ENCODE peak calls at places on chromosome 12, in five cellular contexts. J is tibial artery, P is fibroblast of the aortic adventitia, I is GM23248, A is ovary. M is an unnamed sample.

GRCh38 chr12:103268831-103269514 is 226.8 kb downstream of the C12orf42 start:
- DNase-seq in A (no peak), J (no peak), P (no peak), I (no peak), M (no peak)

GRCh38 chr12:6699989-6700645 is 498 bp downstream of the PIANP start:
- DNase-seq in A (no peak), P (no peak), J (no peak), I (peak; percentile 34), M (no peak)

GRCh38 chr12:31440586-31440985 is 114.6 kb upstream of the SINHCAF start:
- DNase-seq in A (no peak), J (no peak), I (no peak), P (no peak), M (no peak)

GRCh38 chr12:65461017-65461416 is 182.5 kb downstream of the MSRB3 start:
- DNase-seq in J (no peak), I (no peak), A (no peak), P (no peak), M (no peak)

GRCh38 chr12:80041071-80041470 is 58.3 kb upstream of the OTOGL start:
- DNase-seq in I (peak; percentile 10), P (no peak), J (no peak), A (no peak), M (no peak)

GRCh38 chr12:52004042-52004648 is 2.6 kb upstream of the TAMALIN start:
- DNase-seq in P (peak; percentile 70), I (peak; percentile 79), A (peak; percentile 72), J (no peak), M (no peak)

GRCh38 chr12:56074396-56074795 is 5.6 kb upstream of the ERBB3 start:
- DNase-seq in J (no peak), P (no peak), I (no peak), A (no peak), M (no peak)

GRCh38 chr12:93621986-93622385 is 49.5 kb downstream of the SOCS2 start:
- DNase-seq in I (peak; percentile 27), A (no peak), J (no peak), P (peak; percentile 92), M (no peak)

GRCh38 chr12:9773216-9773877 is 12.6 kb upstream of the CD69 start:
- DNase-seq in A (no peak), I (no peak), P (no peak), J (no peak), M (peak; percentile 63)

GRCh38 chr12:39145175-39145999 is 240.0 kb upstream of the CPNE8 start:
- DNase-seq in P (peak; percentile 25), I (peak; percentile 6), A (peak; percentile 9), J (no peak), M (no peak)

GRCh38 chr12:104958009-104958945 is at the start of gene SLC41A2:
- DNase-seq in J (peak; percentile 91), P (peak; percentile 95), I (peak; percentile 98), A (peak; percentile 84), M (peak; percentile 32)

DNA sequence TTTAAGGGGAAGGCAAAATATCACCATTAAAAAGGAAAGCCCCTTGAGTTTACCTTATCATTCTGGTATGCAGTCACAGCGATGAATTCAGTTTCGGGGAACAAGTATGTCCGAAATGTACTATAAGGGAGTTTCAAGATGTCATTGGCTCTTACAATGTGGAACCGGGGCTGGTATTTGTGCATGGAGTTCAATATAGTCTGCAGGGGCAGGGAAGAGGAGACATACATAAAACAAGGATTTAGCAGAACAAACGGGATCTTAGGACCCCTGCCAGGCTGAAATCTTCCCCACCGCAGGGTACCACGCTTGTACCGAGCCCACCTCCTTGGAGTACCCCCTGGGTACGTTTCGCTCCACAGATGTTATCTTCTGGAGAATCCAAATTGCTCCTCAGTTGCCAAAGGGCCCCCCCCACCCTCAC is 4.5 kb downstream of the TBX3 start:
- DNase-seq in P (no peak), J (no peak), I (peak; percentile 25), A (no peak), M (no peak)
- H3K4me3 ChIP-seq in P (no peak overlapping the region), J (no peak overlapping the region), I (peak overlapping the region; percentile 98), A (peak overlapping the region; percentile 49), M (no peak overlapping the region)

DNA sequence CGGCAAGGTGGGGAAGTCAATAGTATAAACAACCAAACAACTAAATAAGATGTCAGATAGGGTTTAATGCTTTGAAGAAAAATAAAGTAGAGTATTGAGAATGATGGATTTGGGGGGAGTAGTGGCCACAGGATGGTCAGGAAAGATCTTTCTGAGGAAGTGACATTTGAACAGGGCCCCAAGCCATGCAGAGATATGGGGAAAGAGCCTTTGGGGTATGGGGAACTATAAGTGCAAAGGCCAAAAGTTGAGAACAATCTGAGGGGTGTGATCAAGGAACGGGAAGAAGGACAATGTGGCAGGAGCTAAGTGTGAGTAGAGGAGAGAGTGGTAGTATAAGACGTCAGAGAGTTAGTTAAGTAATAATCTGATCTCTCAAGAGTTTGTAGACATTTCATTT is 1.3 kb downstream of the MRPS35 start:
- DNase-seq in I (no peak), J (no peak), P (no peak), A (no peak), M (no peak)
- H3K4me3 ChIP-seq in I (peak overlapping the region; percentile 98), J (no peak overlapping the region), P (peak overlapping the region; percentile 32), A (peak overlapping the region; percentile 66), M (peak overlapping the region; percentile 99)

DNA sequence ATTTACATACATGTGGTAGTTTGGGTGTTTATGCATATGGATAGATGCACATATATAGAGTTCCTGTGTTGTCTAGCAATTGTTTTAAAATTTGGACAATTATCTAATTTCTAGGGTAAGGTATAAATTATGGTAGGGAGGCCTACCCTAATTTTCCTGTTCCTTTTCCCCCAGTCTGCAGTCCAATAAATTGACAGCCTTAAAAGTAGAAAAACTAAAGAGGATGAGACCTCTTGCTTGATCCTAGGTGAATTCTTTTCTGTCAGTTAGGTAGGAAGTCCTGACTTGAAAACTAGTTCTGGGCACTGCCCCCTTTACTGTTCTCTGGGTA is 2.1 kb upstream of the CDKN1B start:
- DNase-seq in J (no peak), A (no peak), I (no peak), P (no peak), M (no peak)
- H3K4me3 ChIP-seq in J (no peak overlapping the region), A (no peak overlapping the region), I (peak overlapping the region; percentile 66), P (no peak overlapping the region), M (peak overlapping the region; percentile 76)

GRCh38 chr12:108126990-108127468 is 2.1 kb upstream of the WSCD2 start:
- DNase-seq in I (no peak), A (no peak), J (no peak), P (no peak), M (no peak)

GRCh38 chr12:108127654-108128053 is 1.4 kb upstream of the WSCD2 start:
- DNase-seq in A (no peak), J (no peak), I (no peak), P (no peak), M (no peak)

GRCh38 chr12:108126212-108126611 is 2.9 kb upstream of the WSCD2 start:
- DNase-seq in J (no peak), P (no peak), A (no peak), I (no peak), M (no peak)

GRCh38 chr12:108129017-108129812 is at the start of gene WSCD2:
- DNase-seq in J (peak; percentile 80), P (no peak), I (peak; percentile 47), A (no peak), M (no peak)

GRCh38 chr12:108128221-108129016 is 669 bp upstream of the WSCD2 start:
- DNase-seq in P (no peak), I (no peak), J (no peak), A (no peak), M (no peak)
- H3K4me3 ChIP-seq in P (no peak overlapping the region), I (peak overlapping the region; percentile 65), J (peak overlapping the region; percentile 55), A (peak overlapping the region; percentile 41), M (no peak overlapping the region)

GRCh38 chr12:54002915-54003339 is 3.0 kb downstream of the HOXC9 start:
- DNase-seq in J (no peak), I (no peak), P (no peak), A (no peak), M (no peak)
- H3K4me3 ChIP-seq in J (peak overlapping the region; percentile 64), I (no peak overlapping the region), P (no peak overlapping the region), A (no peak overlapping the region), M (no peak overlapping the region)

GRCh38 chr12:130086248-130086647 is 76.0 kb upstream of the FZD10 start:
- DNase-seq in P (no peak), J (no peak), A (no peak), I (no peak), M (peak; percentile 92)
- H3K4me3 ChIP-seq in P (no peak overlapping the region), J (no peak overlapping the region), A (no peak overlapping the region), I (no peak overlapping the region), M (peak overlapping the region; percentile 1)

DNA sequence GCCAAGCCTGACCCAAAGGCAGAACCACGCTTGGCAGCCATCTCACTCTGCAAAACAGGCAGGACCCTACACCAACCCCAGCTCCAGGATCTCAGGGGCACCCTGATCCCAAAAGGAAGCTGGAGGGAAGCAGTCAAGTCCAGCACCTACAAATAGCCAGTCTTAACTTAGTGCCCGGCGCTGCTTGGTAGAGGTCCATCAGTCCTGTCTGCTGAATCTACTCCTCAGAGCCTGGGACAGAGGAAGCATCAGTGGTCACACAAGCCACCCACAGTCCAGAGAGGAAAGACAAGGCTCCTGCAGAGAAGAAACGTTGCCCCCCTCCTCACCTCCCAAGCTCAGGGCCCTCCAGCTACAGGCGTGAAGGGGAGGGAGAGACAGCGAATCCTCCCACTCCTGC is 1.4 kb downstream of the PXN start:
- DNase-seq in A (no peak), J (no peak), P (no peak), I (peak; percentile 58), M (no peak)
- H3K4me3 ChIP-seq in A (peak overlapping the region; percentile 100), J (peak overlapping the region; percentile 77), P (peak overlapping the region; percentile 87), I (peak overlapping the region; percentile 82), M (no peak overlapping the region)

GRCh38 chr12:47391566-47391965 is 311.8 kb upstream of the AMIGO2 start:
- DNase-seq in I (no peak), J (no peak), A (no peak), P (no peak), M (peak; percentile 32)
- H3K4me3 ChIP-seq in I (no peak overlapping the region), J (no peak overlapping the region), A (no peak overlapping the region), P (no peak overlapping the region), M (no peak overlapping the region)

M was measured in Jurkat, Clone E6-1.